ENCODE peak calls at places on chromosomes 7 and 10, in five cellular contexts. J, G, C, X and W are unnamed samples. For H3K27me3, the result is how much of the 10 kb centered on the place peaks cover.

GRCh38 chr7:21361413-21362130 is 66.3 kb upstream of the SP4 start:
- DNase-seq in X (no peak), C (no peak), J (no peak), G (no peak), W (no peak)

GRCh38 chr10:119481781-119482426 is 60.6 kb downstream of the RGS10 start:
- DNase-seq in G (no peak), C (no peak), X (no peak), J (no peak), W (no peak)

GRCh38 chr7:40348126-40348728 is 213.4 kb downstream of the SUGCT start:
- DNase-seq in J (no peak), C (no peak), X (no peak), G (no peak), W (no peak)

GRCh38 chr7:83546586-83546985 is 102.4 kb downstream of the SEMA3E start:
- DNase-seq in J (no peak), X (no peak), C (no peak), G (no peak), W (no peak)

GRCh38 chr10:110977662-110978061 is 58.3 kb downstream of the SHOC2 start:
- DNase-seq in G (no peak), C (no peak), J (no peak), X (no peak), W (no peak)

GRCh38 chr7:22853674-22854157 is 31.1 kb upstream of the TOMM7 start:
- DNase-seq in C (no peak), G (no peak), J (no peak), X (no peak), W (no peak)

GRCh38 chr7:120054376-120055100 is 218.4 kb upstream of the KCND2 start:
- DNase-seq in J (no peak), X (no peak), C (no peak), G (no peak), W (no peak)

GRCh38 chr7:151744656-151745055 is 132.3 kb downstream of the PRKAG2 start:
- DNase-seq in G (no peak), J (no peak), X (peak), C (no peak), W (no peak)

GRCh38 chr7:98434087-98434486 is 33.2 kb upstream of the BAIAP2L1 start:
- DNase-seq in J (no peak), X (no peak), C (no peak), G (no peak), W (no peak)

GRCh38 chr10:81806842-81807241 is 68.2 kb upstream of the NRG3 start:
- DNase-seq in X (no peak), J (no peak), C (no peak), G (no peak), W (no peak)

GRCh38 chr10:32981760-32982159 is 23.7 kb upstream of the ITGB1 start:
- DNase-seq in G (no peak), J (no peak), C (peak), X (no peak), W (no peak)

GRCh38 chr7:149865437-149865836 is 8.3 kb upstream of the ATP6V0E2 start:
- DNase-seq in G (no peak), X (no peak), C (no peak), J (no peak), W (no peak)

GRCh38 chr7:42162560-42163325 is 74.3 kb downstream of the GLI3 start:
- DNase-seq in X (no peak), C (no peak), G (no peak), J (no peak), W (no peak)

GRCh38 chr7:46209611-46210170 is 288.6 kb upstream of the IGFBP3 start:
- DNase-seq in G (no peak), X (no peak), J (no peak), C (no peak), W (no peak)

GRCh38 chr10:86968271-86968993 is at the start of gene ADIRF:
- DNase-seq in G (peak), X (peak), J (peak), C (peak), W (no peak)
- H3K4me3 ChIP-seq in G (peak), X (no peak), J (peak), C (peak), W (no peak)

DNA sequence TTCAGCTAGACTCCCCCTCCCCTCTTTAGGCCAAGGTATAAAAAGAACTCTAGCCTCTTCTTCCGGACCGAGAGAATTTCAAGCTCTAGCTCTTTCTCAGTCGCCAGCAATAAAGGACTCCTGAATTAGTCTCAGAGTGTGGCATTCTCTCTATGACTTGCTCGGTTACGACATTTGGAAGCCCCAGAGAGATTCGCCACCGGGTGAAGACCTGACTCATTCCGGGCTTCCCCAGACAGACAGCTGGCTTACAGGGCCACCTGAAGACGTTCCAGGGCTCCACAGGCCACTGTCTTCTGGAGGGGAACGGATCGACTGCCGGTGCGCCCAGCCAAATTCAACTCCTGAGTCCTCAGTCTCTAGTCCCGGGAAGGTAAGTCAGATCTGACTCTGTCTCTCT is at the start of gene AKR1B15:
- DNase-seq in X (no peak), J (no peak), G (no peak), C (peak), W (no peak)
- H3K27me3 ChIP-seq in X (under half), J (under half), G (under half), C (under half), W (under half)

GRCh38 chr7:130886438-130887135 is 152.6 kb upstream of the KLF14 start:
- DNase-seq in X (no peak), J (no peak), G (peak), C (peak), W (no peak)

GRCh38 chr7:130884437-130885417 is 150.7 kb upstream of the KLF14 start:
- DNase-seq in C (no peak), X (no peak), J (no peak), G (peak), W (peak)

GRCh38 chr7:130888017-130888371 is 154.0 kb upstream of the KLF14 start:
- DNase-seq in G (no peak), J (no peak), X (no peak), C (no peak), W (no peak)

GRCh38 chr7:130888468-130888867 is 154.5 kb upstream of the KLF14 start:
- DNase-seq in X (no peak), G (no peak), J (no peak), C (no peak), W (no peak)

DNA sequence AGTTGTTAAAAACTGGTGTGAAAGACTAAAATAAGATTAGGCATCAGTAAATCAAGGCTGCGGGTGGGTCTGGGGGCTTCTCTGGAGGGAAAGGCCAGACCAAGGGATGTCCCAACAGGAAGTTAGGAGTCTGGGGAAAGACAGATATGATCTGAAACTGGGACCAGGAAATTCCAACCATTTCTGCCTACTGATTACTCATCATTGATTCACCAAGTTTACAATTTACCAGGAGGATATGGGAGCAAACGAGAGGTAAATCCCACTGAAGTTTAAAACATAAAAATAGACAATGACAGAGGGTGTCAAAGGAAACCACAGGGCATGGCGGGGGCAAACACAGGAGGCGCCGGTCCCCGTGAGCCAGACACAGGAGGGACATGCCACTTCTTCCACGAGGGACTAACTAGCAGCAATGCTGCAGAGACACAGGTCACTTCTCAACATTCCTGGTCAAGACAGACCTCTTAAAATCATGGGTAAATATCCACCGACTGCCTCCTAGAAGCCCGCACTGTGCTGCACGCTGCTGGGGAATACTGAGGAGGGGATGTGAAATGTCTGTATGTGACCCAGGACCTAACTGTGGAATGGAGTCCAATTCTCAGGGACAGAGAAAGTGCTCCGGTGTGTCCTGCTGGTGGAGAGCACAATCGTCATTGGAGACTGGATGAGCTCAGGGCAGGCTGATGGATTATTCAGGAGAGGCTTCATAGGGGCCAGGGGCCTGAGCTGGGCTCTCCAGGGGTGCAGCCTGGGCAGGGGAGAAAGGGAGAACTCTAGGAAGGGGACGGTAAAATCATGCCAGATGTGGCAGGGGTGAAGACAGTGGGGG is 153.4 kb upstream of the KLF14 start:
- DNase-seq in X (no peak), C (peak), J (no peak), G (no peak), W (no peak)
- H3K4me3 ChIP-seq in X (no peak), C (peak), J (no peak), G (no peak), W (no peak)

GRCh38 chr10:3350790-3351364 is 178.3 kb upstream of the PITRM1 start:
- DNase-seq in J (no peak), X (no peak), G (no peak), C (no peak), W (no peak)
- H3K27me3 ChIP-seq in J (under half), X (under half), G (under half), C (under half), W (under half)

GRCh38 chr7:30703756-30704155 is 21.5 kb upstream of the CRHR2 start:
- DNase-seq in C (no peak), J (peak), X (no peak), G (no peak), W (no peak)
- H3K4me3 ChIP-seq in C (no peak), J (no peak), X (no peak), G (no peak), W (no peak)

GRCh38 chr10:103571656-103571975 is 78.1 kb downstream of the NEURL1 start:
- DNase-seq in C (peak), G (no peak), X (no peak), J (no peak), W (no peak)

GRCh38 chr10:103570844-103571655 is 77.5 kb downstream of the NEURL1 start:
- DNase-seq in G (no peak), X (no peak), J (no peak), C (peak), W (no peak)

GRCh38 chr10:103572597-103573321 is 79.3 kb downstream of the NEURL1 start:
- DNase-seq in G (no peak), C (peak), X (no peak), J (no peak), W (no peak)

GRCh38 chr10:103568505-103568904 is 75.0 kb downstream of the NEURL1 start:
- DNase-seq in X (no peak), G (no peak), J (no peak), C (no peak), W (no peak)

DNA sequence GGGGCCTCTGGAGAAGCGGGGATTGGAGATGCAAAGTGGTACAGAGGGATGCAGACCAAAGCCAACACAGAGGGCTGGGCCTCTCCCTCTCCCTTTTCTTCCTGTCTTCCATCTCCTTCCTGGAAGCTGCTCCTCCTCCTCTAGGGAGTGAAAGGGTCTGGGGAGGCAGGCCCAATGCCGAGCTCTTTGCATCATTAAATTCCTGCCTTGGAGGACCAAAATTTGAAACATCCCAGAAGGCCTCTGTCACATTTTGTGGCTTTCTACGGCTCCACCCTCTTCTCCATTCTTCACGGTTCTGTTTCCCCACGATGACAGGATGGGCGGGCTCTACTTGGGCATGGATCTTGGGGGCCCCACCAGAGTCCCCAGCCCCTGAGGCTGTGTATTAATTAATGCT is 76.4 kb downstream of the NEURL1 start:
- DNase-seq in G (no peak), J (no peak), C (no peak), X (no peak), W (no peak)
- H3K27me3 ChIP-seq in G (under half), J (under half), C (under half), X (under half), W (under half)